ENCODE peak calls at places on chromosomes 7 and 10, in ten cellular contexts. J is NCI-H69, I is choroid plexus epithelial cell, Z is HCT116, E is NCI-H1105, A is LHCN-M2, T is aorta, Y is germinal center, D is COR-L47, Q is GM13976. O is an unnamed sample.

GRCh38 chr10:104090597-104090996 is 4.9 kb upstream of the COL17A1 start:
- DNase-seq in T (no peak), I (peak; percentile 68), A (no peak), Q (no peak), J (no peak), Y (no peak), E (no peak), D (no peak), Z (no peak), O (no peak)

GRCh38 chr10:101071885-101072433 is 10.2 kb downstream of the KAZALD1 start:
- DNase-seq in T (no peak), I (no peak), J (no peak), E (no peak), Z (no peak), D (no peak), Y (no peak), Q (no peak), A (no peak), O (no peak)

GRCh38 chr10:110641256-110641655 is 2.9 kb upstream of the RBM20 start:
- DNase-seq in D (peak; percentile 9), E (no peak), I (no peak), A (peak; percentile 12), J (peak; percentile 82), T (no peak), Y (no peak), Q (no peak), Z (peak; percentile 42), O (peak; percentile 71)

GRCh38 chr7:131231381-131232220 is 96.1 kb upstream of the MKLN1 start:
- DNase-seq in E (no peak), Y (peak; percentile 34), I (peak; percentile 80), Z (no peak), T (peak; percentile 67), A (peak; percentile 59), D (no peak), Q (peak; percentile 73), J (no peak), O (no peak)

GRCh38 chr7:69837387-69838068 is 239.3 kb downstream of the AUTS2 start:
- DNase-seq in J (peak; percentile 100), I (peak; percentile 42), E (peak; percentile 73), Z (no peak), Y (no peak), D (peak; percentile 98), A (no peak), T (no peak), Q (no peak), O (no peak)

GRCh38 chr7:85750454-85750949 is 563.6 kb upstream of the SEMA3D start:
- DNase-seq in Q (peak; percentile 41), Z (peak; percentile 32), Y (peak; percentile 5), J (peak; percentile 63), A (no peak), E (peak; percentile 24), T (no peak), I (peak; percentile 68), D (peak; percentile 12), O (no peak)

GRCh38 chr10:85927952-85928677 is 438.5 kb downstream of the GRID1 start:
- DNase-seq in T (no peak), I (no peak), D (no peak), Z (no peak), A (no peak), Q (no peak), J (peak; percentile 72), Y (no peak), E (peak; percentile 1), O (no peak)

GRCh38 chr10:130352291-130352645 is 216.1 kb downstream of the GLRX3 start:
- DNase-seq in D (no peak), A (no peak), J (no peak), Y (no peak), E (no peak), Q (no peak), T (no peak), I (no peak), Z (no peak), O (no peak)

GRCh38 chr10:95214369-95214768 is 20.3 kb downstream of the ACSM6 start:
- DNase-seq in Z (no peak), T (no peak), I (no peak), J (peak; percentile 53), Q (no peak), E (peak; percentile 7), D (no peak), A (no peak), Y (no peak), O (no peak)